ENCODE peak calls at places on chromosomes 1 and 21, in nine cellular contexts. One of them, this sample, is unnamed.

GRCh38 chr1:109050228-109050995 is 8.5 kb upstream of the WDR47 start:
- DNase-seq in stimulated activated CD8-positive, alpha-beta memory T cell treated with anti-CD3 and anti-CD28 coated beads, Interleukin-7, amount 100 ng/mL, for 1 hour: no peak
- DNase-seq in activated B cell treated with CpG ODN at 0.5 μM for 24 hours: no peak
- DNase-seq in HTR-8/SVneo: no peak
- DNase-seq in activated naive CD4-positive, alpha-beta T cell: no peak
- DNase-seq in progenitor cell of endocrine pancreas: no peak
- DNase-seq in NCI-H1092: no peak
- DNase-seq in adipocyte: no peak
- DNase-seq in psoas muscle: no peak
- DNase-seq in this sample: peak; percentile 28

GRCh38 chr1:94543893-94544635 is 2.5 kb upstream of the F3 start:
- DNase-seq in stimulated activated CD8-positive, alpha-beta memory T cell treated with anti-CD3 and anti-CD28 coated beads, Interleukin-7, amount 100 ng/mL, for 1 hour: no peak
- DNase-seq in activated B cell treated with CpG ODN at 0.5 μM for 24 hours: no peak
- DNase-seq in HTR-8/SVneo: no peak
- DNase-seq in activated naive CD4-positive, alpha-beta T cell: no peak
- DNase-seq in progenitor cell of endocrine pancreas: no peak
- DNase-seq in NCI-H1092: no peak
- DNase-seq in adipocyte: no peak
- DNase-seq in psoas muscle: no peak
- DNase-seq in this sample: no peak

GRCh38 chr1:65471901-65472332 is 51.4 kb downstream of the LEPR start:
- DNase-seq in stimulated activated CD8-positive, alpha-beta memory T cell treated with anti-CD3 and anti-CD28 coated beads, Interleukin-7, amount 100 ng/mL, for 1 hour: no peak
- DNase-seq in activated B cell treated with CpG ODN at 0.5 μM for 24 hours: no peak
- DNase-seq in HTR-8/SVneo: no peak
- DNase-seq in activated naive CD4-positive, alpha-beta T cell: no peak
- DNase-seq in progenitor cell of endocrine pancreas: no peak
- DNase-seq in NCI-H1092: no peak
- DNase-seq in adipocyte: peak; percentile 64
- DNase-seq in psoas muscle: no peak
- DNase-seq in this sample: no peak

GRCh38 chr1:23799570-23800395 is 771 bp downstream of the GALE start:
- DNase-seq in stimulated activated CD8-positive, alpha-beta memory T cell treated with anti-CD3 and anti-CD28 coated beads, Interleukin-7, amount 100 ng/mL, for 1 hour: no peak
- DNase-seq in activated B cell treated with CpG ODN at 0.5 μM for 24 hours: no peak
- DNase-seq in HTR-8/SVneo: peak; percentile 90
- DNase-seq in activated naive CD4-positive, alpha-beta T cell: no peak
- DNase-seq in progenitor cell of endocrine pancreas: no peak
- DNase-seq in NCI-H1092: no peak
- DNase-seq in adipocyte: peak; percentile 63
- DNase-seq in psoas muscle: peak; percentile 52
- DNase-seq in this sample: peak; percentile 91

GRCh38 chr1:223513309-223513708 is 120.1 kb downstream of the CCDC185 start:
- DNase-seq in stimulated activated CD8-positive, alpha-beta memory T cell treated with anti-CD3 and anti-CD28 coated beads, Interleukin-7, amount 100 ng/mL, for 1 hour: no peak
- DNase-seq in activated B cell treated with CpG ODN at 0.5 μM for 24 hours: no peak
- DNase-seq in HTR-8/SVneo: no peak
- DNase-seq in activated naive CD4-positive, alpha-beta T cell: no peak
- DNase-seq in progenitor cell of endocrine pancreas: no peak
- DNase-seq in NCI-H1092: peak; percentile 79
- DNase-seq in adipocyte: no peak
- DNase-seq in psoas muscle: no peak
- DNase-seq in this sample: no peak

GRCh38 chr1:166307261-166308188 is 140.7 kb upstream of the FAM78B start:
- DNase-seq in stimulated activated CD8-positive, alpha-beta memory T cell treated with anti-CD3 and anti-CD28 coated beads, Interleukin-7, amount 100 ng/mL, for 1 hour: no peak
- DNase-seq in activated B cell treated with CpG ODN at 0.5 μM for 24 hours: no peak
- DNase-seq in HTR-8/SVneo: no peak
- DNase-seq in activated naive CD4-positive, alpha-beta T cell: no peak
- DNase-seq in progenitor cell of endocrine pancreas: no peak
- DNase-seq in NCI-H1092: no peak
- DNase-seq in adipocyte: no peak
- DNase-seq in psoas muscle: no peak
- DNase-seq in this sample: no peak

GRCh38 chr1:147771216-147772125 is 11.1 kb upstream of the GJA5 start:
- DNase-seq in stimulated activated CD8-positive, alpha-beta memory T cell treated with anti-CD3 and anti-CD28 coated beads, Interleukin-7, amount 100 ng/mL, for 1 hour: no peak
- DNase-seq in activated B cell treated with CpG ODN at 0.5 μM for 24 hours: no peak
- DNase-seq in HTR-8/SVneo: no peak
- DNase-seq in activated naive CD4-positive, alpha-beta T cell: no peak
- DNase-seq in progenitor cell of endocrine pancreas: no peak
- DNase-seq in NCI-H1092: no peak
- DNase-seq in adipocyte: no peak
- DNase-seq in psoas muscle: peak; percentile 32
- DNase-seq in this sample: no peak

GRCh38 chr21:20662523-20662922 is 335.7 kb upstream of the NCAM2 start:
- DNase-seq in stimulated activated CD8-positive, alpha-beta memory T cell treated with anti-CD3 and anti-CD28 coated beads, Interleukin-7, amount 100 ng/mL, for 1 hour: no peak
- DNase-seq in activated B cell treated with CpG ODN at 0.5 μM for 24 hours: no peak
- DNase-seq in HTR-8/SVneo: no peak
- DNase-seq in activated naive CD4-positive, alpha-beta T cell: no peak
- DNase-seq in progenitor cell of endocrine pancreas: no peak
- DNase-seq in NCI-H1092: no peak
- DNase-seq in adipocyte: no peak
- DNase-seq in psoas muscle: no peak
- DNase-seq in this sample: no peak

GRCh38 chr21:41562101-41563000 is 54.4 kb upstream of the TMPRSS2 start:
- DNase-seq in stimulated activated CD8-positive, alpha-beta memory T cell treated with anti-CD3 and anti-CD28 coated beads, Interleukin-7, amount 100 ng/mL, for 1 hour: no peak
- DNase-seq in activated B cell treated with CpG ODN at 0.5 μM for 24 hours: no peak
- DNase-seq in HTR-8/SVneo: no peak
- DNase-seq in activated naive CD4-positive, alpha-beta T cell: no peak
- DNase-seq in progenitor cell of endocrine pancreas: no peak
- DNase-seq in NCI-H1092: no peak
- DNase-seq in adipocyte: peak; percentile 14
- DNase-seq in psoas muscle: no peak
- DNase-seq in this sample: no peak

GRCh38 chr1:5944848-5945167 is 47.4 kb downstream of the NPHP4 start:
- DNase-seq in stimulated activated CD8-positive, alpha-beta memory T cell treated with anti-CD3 and anti-CD28 coated beads, Interleukin-7, amount 100 ng/mL, for 1 hour: no peak
- DNase-seq in activated B cell treated with CpG ODN at 0.5 μM for 24 hours: no peak
- DNase-seq in HTR-8/SVneo: no peak
- DNase-seq in activated naive CD4-positive, alpha-beta T cell: no peak
- DNase-seq in progenitor cell of endocrine pancreas: no peak
- DNase-seq in NCI-H1092: no peak
- DNase-seq in adipocyte: no peak
- DNase-seq in psoas muscle: no peak
- DNase-seq in this sample: peak; percentile 71

GRCh38 chr1:161260346-161260745 is 1.8 kb downstream of the PCP4L1 start:
- DNase-seq in stimulated activated CD8-positive, alpha-beta memory T cell treated with anti-CD3 and anti-CD28 coated beads, Interleukin-7, amount 100 ng/mL, for 1 hour: no peak
- DNase-seq in activated B cell treated with CpG ODN at 0.5 μM for 24 hours: no peak
- DNase-seq in HTR-8/SVneo: no peak
- DNase-seq in activated naive CD4-positive, alpha-beta T cell: no peak
- DNase-seq in progenitor cell of endocrine pancreas: no peak
- DNase-seq in NCI-H1092: no peak
- DNase-seq in adipocyte: peak; percentile 39
- DNase-seq in psoas muscle: no peak
- DNase-seq in this sample: no peak

GRCh38 chr1:153292740-153293479 is 19.8 kb downstream of the PGLYRP3 start:
- DNase-seq in stimulated activated CD8-positive, alpha-beta memory T cell treated with anti-CD3 and anti-CD28 coated beads, Interleukin-7, amount 100 ng/mL, for 1 hour: no peak
- DNase-seq in activated B cell treated with CpG ODN at 0.5 μM for 24 hours: no peak
- DNase-seq in HTR-8/SVneo: no peak
- DNase-seq in activated naive CD4-positive, alpha-beta T cell: no peak
- DNase-seq in progenitor cell of endocrine pancreas: no peak
- DNase-seq in NCI-H1092: no peak
- DNase-seq in adipocyte: no peak
- DNase-seq in psoas muscle: no peak
- DNase-seq in this sample: no peak

GRCh38 chr1:198880818-198881597 is 242.2 kb downstream of the PTPRC start:
- DNase-seq in stimulated activated CD8-positive, alpha-beta memory T cell treated with anti-CD3 and anti-CD28 coated beads, Interleukin-7, amount 100 ng/mL, for 1 hour: no peak
- DNase-seq in activated B cell treated with CpG ODN at 0.5 μM for 24 hours: no peak
- DNase-seq in HTR-8/SVneo: peak; percentile 54
- DNase-seq in activated naive CD4-positive, alpha-beta T cell: no peak
- DNase-seq in progenitor cell of endocrine pancreas: no peak
- DNase-seq in NCI-H1092: no peak
- DNase-seq in adipocyte: peak; percentile 95
- DNase-seq in psoas muscle: no peak
- DNase-seq in this sample: no peak

GRCh38 chr1:26693557-26694184 is 2.1 kb upstream of the ARID1A start:
- DNase-seq in stimulated activated CD8-positive, alpha-beta memory T cell treated with anti-CD3 and anti-CD28 coated beads, Interleukin-7, amount 100 ng/mL, for 1 hour: no peak
- DNase-seq in activated B cell treated with CpG ODN at 0.5 μM for 24 hours: no peak
- DNase-seq in HTR-8/SVneo: no peak
- DNase-seq in activated naive CD4-positive, alpha-beta T cell: no peak
- DNase-seq in progenitor cell of endocrine pancreas: no peak
- DNase-seq in NCI-H1092: no peak
- DNase-seq in adipocyte: no peak
- DNase-seq in psoas muscle: no peak
- DNase-seq in this sample: no peak

GRCh38 chr1:175842545-175842944 is 99.2 kb upstream of the TNR start:
- DNase-seq in stimulated activated CD8-positive, alpha-beta memory T cell treated with anti-CD3 and anti-CD28 coated beads, Interleukin-7, amount 100 ng/mL, for 1 hour: no peak
- DNase-seq in activated B cell treated with CpG ODN at 0.5 μM for 24 hours: no peak
- DNase-seq in HTR-8/SVneo: no peak
- DNase-seq in activated naive CD4-positive, alpha-beta T cell: no peak
- DNase-seq in progenitor cell of endocrine pancreas: no peak
- DNase-seq in NCI-H1092: no peak
- DNase-seq in adipocyte: no peak
- DNase-seq in psoas muscle: no peak
- DNase-seq in this sample: no peak

GRCh38 chr1:209400351-209401220 is 182.9 kb upstream of the CAMK1G start:
- DNase-seq in stimulated activated CD8-positive, alpha-beta memory T cell treated with anti-CD3 and anti-CD28 coated beads, Interleukin-7, amount 100 ng/mL, for 1 hour: no peak
- DNase-seq in activated B cell treated with CpG ODN at 0.5 μM for 24 hours: no peak
- DNase-seq in HTR-8/SVneo: no peak
- DNase-seq in activated naive CD4-positive, alpha-beta T cell: no peak
- DNase-seq in progenitor cell of endocrine pancreas: no peak
- DNase-seq in NCI-H1092: no peak
- DNase-seq in adipocyte: no peak
- DNase-seq in psoas muscle: no peak
- DNase-seq in this sample: no peak

GRCh38 chr1:25831569-25832196 is 11.9 kb downstream of the MTFR1L start:
- DNase-seq in stimulated activated CD8-positive, alpha-beta memory T cell treated with anti-CD3 and anti-CD28 coated beads, Interleukin-7, amount 100 ng/mL, for 1 hour: no peak
- DNase-seq in activated B cell treated with CpG ODN at 0.5 μM for 24 hours: no peak
- DNase-seq in HTR-8/SVneo: no peak
- DNase-seq in activated naive CD4-positive, alpha-beta T cell: no peak
- DNase-seq in progenitor cell of endocrine pancreas: no peak
- DNase-seq in NCI-H1092: no peak
- DNase-seq in adipocyte: no peak
- DNase-seq in psoas muscle: no peak
- DNase-seq in this sample: no peak

GRCh38 chr21:45390831-45391742 is 13.9 kb upstream of the COL18A1 start:
- DNase-seq in stimulated activated CD8-positive, alpha-beta memory T cell treated with anti-CD3 and anti-CD28 coated beads, Interleukin-7, amount 100 ng/mL, for 1 hour: no peak
- DNase-seq in activated B cell treated with CpG ODN at 0.5 μM for 24 hours: no peak
- DNase-seq in HTR-8/SVneo: no peak
- DNase-seq in activated naive CD4-positive, alpha-beta T cell: no peak
- DNase-seq in progenitor cell of endocrine pancreas: no peak
- DNase-seq in NCI-H1092: no peak
- DNase-seq in adipocyte: no peak
- DNase-seq in psoas muscle: no peak
- DNase-seq in this sample: peak; percentile 83

GRCh38 chr1:165353731-165354671 is 2.5 kb downstream of the LMX1A start:
- DNase-seq in stimulated activated CD8-positive, alpha-beta memory T cell treated with anti-CD3 and anti-CD28 coated beads, Interleukin-7, amount 100 ng/mL, for 1 hour: no peak
- DNase-seq in activated B cell treated with CpG ODN at 0.5 μM for 24 hours: no peak
- DNase-seq in HTR-8/SVneo: no peak
- DNase-seq in activated naive CD4-positive, alpha-beta T cell: no peak
- DNase-seq in progenitor cell of endocrine pancreas: no peak
- DNase-seq in NCI-H1092: no peak
- DNase-seq in adipocyte: no peak
- DNase-seq in psoas muscle: no peak
- DNase-seq in this sample: no peak

GRCh38 chr1:181626252-181626938 is 143.1 kb downstream of the CACNA1E start:
- DNase-seq in stimulated activated CD8-positive, alpha-beta memory T cell treated with anti-CD3 and anti-CD28 coated beads, Interleukin-7, amount 100 ng/mL, for 1 hour: no peak
- DNase-seq in activated B cell treated with CpG ODN at 0.5 μM for 24 hours: no peak
- DNase-seq in HTR-8/SVneo: no peak
- DNase-seq in activated naive CD4-positive, alpha-beta T cell: no peak
- DNase-seq in progenitor cell of endocrine pancreas: no peak
- DNase-seq in NCI-H1092: no peak
- DNase-seq in adipocyte: no peak
- DNase-seq in psoas muscle: no peak
- DNase-seq in this sample: no peak

GRCh38 chr21:29526545-29526944 is 227.8 kb downstream of the BACH1 start:
- DNase-seq in stimulated activated CD8-positive, alpha-beta memory T cell treated with anti-CD3 and anti-CD28 coated beads, Interleukin-7, amount 100 ng/mL, for 1 hour: no peak
- DNase-seq in activated B cell treated with CpG ODN at 0.5 μM for 24 hours: no peak
- DNase-seq in HTR-8/SVneo: no peak
- DNase-seq in activated naive CD4-positive, alpha-beta T cell: no peak
- DNase-seq in progenitor cell of endocrine pancreas: no peak
- DNase-seq in NCI-H1092: no peak
- DNase-seq in adipocyte: no peak
- DNase-seq in psoas muscle: no peak
- DNase-seq in this sample: no peak

GRCh38 chr1:174883361-174883760 is 116.4 kb upstream of the CACYBP start:
- DNase-seq in stimulated activated CD8-positive, alpha-beta memory T cell treated with anti-CD3 and anti-CD28 coated beads, Interleukin-7, amount 100 ng/mL, for 1 hour: no peak
- DNase-seq in activated B cell treated with CpG ODN at 0.5 μM for 24 hours: no peak
- DNase-seq in HTR-8/SVneo: no peak
- DNase-seq in activated naive CD4-positive, alpha-beta T cell: no peak
- DNase-seq in progenitor cell of endocrine pancreas: no peak
- DNase-seq in NCI-H1092: no peak
- DNase-seq in adipocyte: peak; percentile 25
- DNase-seq in psoas muscle: no peak
- DNase-seq in this sample: no peak

GRCh38 chr21:33412832-33413519 is 9.8 kb downstream of the IFNGR2 start:
- DNase-seq in stimulated activated CD8-positive, alpha-beta memory T cell treated with anti-CD3 and anti-CD28 coated beads, Interleukin-7, amount 100 ng/mL, for 1 hour: no peak
- DNase-seq in activated B cell treated with CpG ODN at 0.5 μM for 24 hours: no peak
- DNase-seq in HTR-8/SVneo: no peak
- DNase-seq in activated naive CD4-positive, alpha-beta T cell: no peak
- DNase-seq in progenitor cell of endocrine pancreas: no peak
- DNase-seq in NCI-H1092: no peak
- DNase-seq in adipocyte: no peak
- DNase-seq in psoas muscle: no peak
- DNase-seq in this sample: no peak

GRCh38 chr21:44965251-44966022 is 25.6 kb downstream of the SLX9 start:
- DNase-seq in stimulated activated CD8-positive, alpha-beta memory T cell treated with anti-CD3 and anti-CD28 coated beads, Interleukin-7, amount 100 ng/mL, for 1 hour: no peak
- DNase-seq in activated B cell treated with CpG ODN at 0.5 μM for 24 hours: no peak
- DNase-seq in HTR-8/SVneo: peak; percentile 41
- DNase-seq in activated naive CD4-positive, alpha-beta T cell: no peak
- DNase-seq in progenitor cell of endocrine pancreas: no peak
- DNase-seq in NCI-H1092: no peak
- DNase-seq in adipocyte: peak; percentile 26
- DNase-seq in psoas muscle: peak; percentile 18
- DNase-seq in this sample: no peak

GRCh38 chr1:226203693-226204092 is 17.2 kb upstream of the ACBD3 start:
- DNase-seq in stimulated activated CD8-positive, alpha-beta memory T cell treated with anti-CD3 and anti-CD28 coated beads, Interleukin-7, amount 100 ng/mL, for 1 hour: no peak
- DNase-seq in activated B cell treated with CpG ODN at 0.5 μM for 24 hours: no peak
- DNase-seq in HTR-8/SVneo: no peak
- DNase-seq in activated naive CD4-positive, alpha-beta T cell: no peak
- DNase-seq in progenitor cell of endocrine pancreas: no peak
- DNase-seq in NCI-H1092: no peak
- DNase-seq in adipocyte: no peak
- DNase-seq in psoas muscle: no peak
- DNase-seq in this sample: peak; percentile 75

GRCh38 chr1:155064109-155064812 is 721 bp downstream of the EFNA4 start:
- DNase-seq in stimulated activated CD8-positive, alpha-beta memory T cell treated with anti-CD3 and anti-CD28 coated beads, Interleukin-7, amount 100 ng/mL, for 1 hour: no peak
- DNase-seq in activated B cell treated with CpG ODN at 0.5 μM for 24 hours: no peak
- DNase-seq in HTR-8/SVneo: no peak
- DNase-seq in activated naive CD4-positive, alpha-beta T cell: no peak
- DNase-seq in progenitor cell of endocrine pancreas: no peak
- DNase-seq in NCI-H1092: peak; percentile 41
- DNase-seq in adipocyte: peak; percentile 72
- DNase-seq in psoas muscle: no peak
- DNase-seq in this sample: no peak

GRCh38 chr1:238281418-238281817 is 390.7 kb upstream of the ZP4 start:
- DNase-seq in stimulated activated CD8-positive, alpha-beta memory T cell treated with anti-CD3 and anti-CD28 coated beads, Interleukin-7, amount 100 ng/mL, for 1 hour: no peak
- DNase-seq in activated B cell treated with CpG ODN at 0.5 μM for 24 hours: no peak
- DNase-seq in HTR-8/SVneo: no peak
- DNase-seq in activated naive CD4-positive, alpha-beta T cell: no peak
- DNase-seq in progenitor cell of endocrine pancreas: no peak
- DNase-seq in NCI-H1092: no peak
- DNase-seq in adipocyte: peak; percentile 47
- DNase-seq in psoas muscle: no peak
- DNase-seq in this sample: no peak

GRCh38 chr1:54474500-54475235 is 68.5 kb upstream of the SSBP3 start:
- DNase-seq in stimulated activated CD8-positive, alpha-beta memory T cell treated with anti-CD3 and anti-CD28 coated beads, Interleukin-7, amount 100 ng/mL, for 1 hour: no peak
- DNase-seq in activated B cell treated with CpG ODN at 0.5 μM for 24 hours: no peak
- DNase-seq in HTR-8/SVneo: no peak
- DNase-seq in activated naive CD4-positive, alpha-beta T cell: no peak
- DNase-seq in progenitor cell of endocrine pancreas: peak; percentile 37
- DNase-seq in NCI-H1092: no peak
- DNase-seq in adipocyte: no peak
- DNase-seq in psoas muscle: peak; percentile 35
- DNase-seq in this sample: no peak

GRCh38 chr1:232407120-232407519 is 222.8 kb downstream of the SIPA1L2 start:
- DNase-seq in stimulated activated CD8-positive, alpha-beta memory T cell treated with anti-CD3 and anti-CD28 coated beads, Interleukin-7, amount 100 ng/mL, for 1 hour: no peak
- DNase-seq in activated B cell treated with CpG ODN at 0.5 μM for 24 hours: no peak
- DNase-seq in HTR-8/SVneo: no peak
- DNase-seq in activated naive CD4-positive, alpha-beta T cell: no peak
- DNase-seq in progenitor cell of endocrine pancreas: no peak
- DNase-seq in NCI-H1092: no peak
- DNase-seq in adipocyte: no peak
- DNase-seq in psoas muscle: no peak
- DNase-seq in this sample: no peak

GRCh38 chr1:18278953-18279712 is 171.5 kb downstream of the IGSF21 start:
- DNase-seq in stimulated activated CD8-positive, alpha-beta memory T cell treated with anti-CD3 and anti-CD28 coated beads, Interleukin-7, amount 100 ng/mL, for 1 hour: no peak
- DNase-seq in activated B cell treated with CpG ODN at 0.5 μM for 24 hours: no peak
- DNase-seq in HTR-8/SVneo: no peak
- DNase-seq in activated naive CD4-positive, alpha-beta T cell: no peak
- DNase-seq in progenitor cell of endocrine pancreas: no peak
- DNase-seq in NCI-H1092: no peak
- DNase-seq in adipocyte: no peak
- DNase-seq in psoas muscle: no peak
- DNase-seq in this sample: no peak

GRCh38 chr1:194512361-194512760 is 1325.9 kb upstream of the B3GALT2 start:
- DNase-seq in stimulated activated CD8-positive, alpha-beta memory T cell treated with anti-CD3 and anti-CD28 coated beads, Interleukin-7, amount 100 ng/mL, for 1 hour: no peak
- DNase-seq in activated B cell treated with CpG ODN at 0.5 μM for 24 hours: no peak
- DNase-seq in HTR-8/SVneo: no peak
- DNase-seq in activated naive CD4-positive, alpha-beta T cell: no peak
- DNase-seq in progenitor cell of endocrine pancreas: no peak
- DNase-seq in NCI-H1092: no peak
- DNase-seq in adipocyte: no peak
- DNase-seq in psoas muscle: no peak
- DNase-seq in this sample: no peak